ENCODE peak calls at places on chromosomes 16 and 17, in nine cellular contexts. K is tibial artery, H is OCI-LY7, J is GM23248, Y is transverse colon, A is mammary epithelial cell, N is stomach, B is colonic mucosa, E is IMR-90. U is an unnamed sample. For H3K36me3, the result is how much of the 10 kb centered on the place peaks cover.

GRCh38 chr17:4721203-4722135 is 9.8 kb upstream of the MED11 start:
- DNase-seq in K (no peak), H (no peak), J (no peak), Y (peak), A (no peak), N (peak), B (peak), E (peak), U (peak)

GRCh38 chr16:22859925-22860324 is 46.0 kb downstream of the HS3ST2 start:
- DNase-seq in K (no peak), H (no peak), J (no peak), Y (no peak), A (no peak), N (no peak), B (no peak), E (no peak), U (no peak)

GRCh38 chr17:60586288-60586974 is 13.6 kb upstream of the PPM1D start:
- DNase-seq in K (no peak), H (peak), J (peak), Y (no peak), A (no peak), N (no peak), B (no peak), E (peak), U (no peak)

GRCh38 chr16:14003119-14003570 is 68.0 kb upstream of the MRTFB start:
- DNase-seq in K (peak), H (peak), J (peak), Y (peak), A (peak), N (no peak), B (peak), E (peak), U (peak)

GRCh38 chr17:72388765-72389473 is 268.1 kb downstream of the SOX9 start:
- DNase-seq in K (no peak), H (peak), J (no peak), Y (no peak), A (peak), N (no peak), B (no peak), E (no peak), U (no peak)

GRCh38 chr16:10849736-10850477 is 27.1 kb upstream of the CIITA start:
- DNase-seq in K (no peak), H (no peak), J (no peak), Y (no peak), A (peak), N (no peak), B (no peak), E (no peak), U (no peak)

GRCh38 chr16:70685061-70685937 is 554 bp downstream of the MTSS2 start:
- DNase-seq in K (no peak), H (no peak), J (peak), Y (no peak), A (no peak), N (no peak), B (no peak), E (no peak), U (no peak)

GRCh38 chr17:38341035-38341721 is 2.6 kb downstream of the GPR179 start:
- DNase-seq in K (no peak), H (no peak), J (peak), Y (peak), A (no peak), N (peak), B (peak), E (no peak), U (no peak)

GRCh38 chr17:61416540-61417363 is 17.1 kb downstream of the TBX2 start:
- DNase-seq in K (peak), H (peak), J (peak), Y (peak), A (peak), N (peak), B (peak), E (peak), U (peak)

GRCh38 chr17:81900181-81900820 is 1.7 kb upstream of the NPB start:
- DNase-seq in K (no peak), H (no peak), J (no peak), Y (no peak), A (no peak), N (no peak), B (no peak), E (no peak), U (no peak)

GRCh38 chr17:15106540-15106939 is 158.6 kb downstream of the PMP22 start:
- DNase-seq in K (no peak), H (no peak), J (peak), Y (no peak), A (peak), N (no peak), B (no peak), E (peak), U (no peak)

GRCh38 chr17:78375401-78376079 is 2.9 kb upstream of the PGS1 start:
- DNase-seq in K (no peak), H (no peak), J (peak), Y (no peak), A (peak), N (no peak), B (peak), E (peak), U (peak)

GRCh38 chr16:3553138-3553923 is 23.9 kb downstream of the NLRC3 start:
- DNase-seq in K (no peak), H (no peak), J (no peak), Y (no peak), A (no peak), N (no peak), B (no peak), E (peak), U (no peak)

GRCh38 chr17:30396129-30396528 is 17.4 kb downstream of the CPD start:
- DNase-seq in K (no peak), H (no peak), J (no peak), Y (no peak), A (no peak), N (no peak), B (no peak), E (no peak), U (no peak)

GRCh38 chr16:51636913-51637743 is 486.1 kb upstream of the SALL1 start:
- DNase-seq in K (no peak), H (no peak), J (peak), Y (no peak), A (peak), N (no peak), B (no peak), E (no peak), U (no peak)

GRCh38 chr16:16863672-16864071 is 484.7 kb downstream of the NPIPA7 start:
- DNase-seq in K (no peak), H (no peak), J (no peak), Y (no peak), A (no peak), N (no peak), B (no peak), E (no peak), U (no peak)

GRCh38 chr16:1724491-1724890 is 18.5 kb downstream of the MAPK8IP3 start:
- DNase-seq in K (no peak), H (no peak), J (no peak), Y (no peak), A (no peak), N (no peak), B (no peak), E (no peak), U (no peak)

GRCh38 chr17:20944014-20944905 is 98.6 kb downstream of the USP22 start:
- DNase-seq in K (no peak), H (peak), J (no peak), Y (peak), A (peak), N (peak), B (peak), E (no peak), U (peak)

GRCh38 chr17:49434821-49435581 is 20.3 kb upstream of the PHB1 start:
- DNase-seq in K (peak), H (peak), J (peak), Y (peak), A (peak), N (peak), B (peak), E (peak), U (no peak)

GRCh38 chr17:41687828-41688640 is 651 bp upstream of the EIF1 start:
- DNase-seq in K (peak), H (peak), J (peak), Y (peak), A (peak), N (peak), B (peak), E (peak), U (peak)

GRCh38 chr17:68809148-68809547 is 146.0 kb downstream of the ABCA8 start:
- DNase-seq in K (no peak), H (no peak), J (no peak), Y (no peak), A (no peak), N (no peak), B (no peak), E (no peak), U (no peak)

GRCh38 chr17:58658804-58659713 is 32.8 kb downstream of the TEX14 start:
- DNase-seq in K (peak), H (peak), J (peak), Y (peak), A (peak), N (peak), B (peak), E (peak), U (peak)

GRCh38 chr16:84391151-84391873 is 23.0 kb downstream of the ATP2C2 start:
- DNase-seq in K (no peak), H (no peak), J (peak), Y (no peak), A (no peak), N (no peak), B (peak), E (peak), U (no peak)

GRCh38 chr17:66715745-66716156 is 119.2 kb upstream of the CACNG5 start:
- DNase-seq in K (no peak), H (peak), J (peak), Y (no peak), A (peak), N (no peak), B (peak), E (peak), U (no peak)

GRCh38 chr16:1698680-1699079 is 7.3 kb upstream of the MAPK8IP3 start:
- DNase-seq in K (no peak), H (no peak), J (no peak), Y (no peak), A (no peak), N (no peak), B (no peak), E (no peak), U (no peak)

GRCh38 chr16:62149646-62150045 is 113.4 kb upstream of the CDH8 start:
- DNase-seq in K (no peak), H (no peak), J (no peak), Y (no peak), A (peak), N (no peak), B (no peak), E (no peak), U (no peak)

GRCh38 chr16:30026449-30026848 is 3.5 kb downstream of the C16orf92 start:
- DNase-seq in K (no peak), H (no peak), J (no peak), Y (no peak), A (no peak), N (no peak), B (no peak), E (no peak), U (no peak)

GRCh38 chr17:17073006-17073626 is 30.9 kb downstream of the MPRIP start:
- DNase-seq in K (no peak), H (no peak), J (no peak), Y (no peak), A (no peak), N (no peak), B (no peak), E (no peak), U (no peak)

GRCh38 chr17:17076066-17076465 is 33.8 kb downstream of the MPRIP start:
- DNase-seq in K (peak), H (no peak), J (no peak), Y (no peak), A (no peak), N (no peak), B (no peak), E (no peak), U (no peak)

GRCh38 chr17:17073627-17074521 is 31.6 kb downstream of the MPRIP start:
- DNase-seq in K (peak), H (no peak), J (peak), Y (no peak), A (no peak), N (no peak), B (no peak), E (peak), U (no peak)

GRCh38 chr17:17077101-17077500 is 34.8 kb downstream of the MPRIP start:
- DNase-seq in K (no peak), H (no peak), J (no peak), Y (peak), A (no peak), N (no peak), B (no peak), E (no peak), U (no peak)

GRCh38 chr17:17075037-17075755 is 32.9 kb downstream of the MPRIP start:
- DNase-seq in K (peak), H (no peak), J (peak), Y (no peak), A (peak), N (no peak), B (no peak), E (peak), U (no peak)
- H3K27ac ChIP-seq in K (peak), H (no peak), J (peak), Y (no peak), A (peak), N (no peak), B (no peak), E (no peak), U (no peak)

GRCh38 chr16:53131050-53131362 is 76.2 kb downstream of the CHD9 start:
- DNase-seq in K (no peak), H (no peak), J (no peak), Y (no peak), A (no peak), N (peak), B (no peak), E (no peak), U (no peak)
- H3K4me3 ChIP-seq in K (peak), H (peak), J (peak), Y (peak), A (peak), N (peak), B (peak), E (peak), U (peak)

GRCh38 chr16:24217456-24217855 is 38.7 kb upstream of the CACNG3 start:
- DNase-seq in K (no peak), H (no peak), J (no peak), Y (no peak), A (no peak), N (no peak), B (no peak), E (no peak), U (no peak)
- H3K36me3 ChIP-seq in K (under half), H (under half), J (under half), Y (under half), A (under half), N (under half), B (under half), E (under half), U (under half)

GRCh38 chr17:34255381-34255732 is 272 bp downstream of the CCL2 start:
- DNase-seq in K (no peak), H (no peak), J (peak), Y (no peak), A (no peak), N (no peak), B (no peak), E (no peak), U (no peak)

GRCh38 chr17:34252890-34253525 is 2.1 kb upstream of the CCL2 start:
- DNase-seq in K (no peak), H (no peak), J (peak), Y (no peak), A (no peak), N (no peak), B (no peak), E (no peak), U (no peak)

GRCh38 chr17:34255841-34256240 is 756 bp downstream of the CCL2 start:
- DNase-seq in K (no peak), H (no peak), J (no peak), Y (no peak), A (no peak), N (no peak), B (no peak), E (no peak), U (no peak)

GRCh38 chr17:34254146-34254545 is 939 bp upstream of the CCL2 start:
- DNase-seq in K (no peak), H (no peak), J (peak), Y (no peak), A (no peak), N (no peak), B (no peak), E (peak), U (no peak)

GRCh38 chr17:34254651-34255380 is at the start of gene CCL2:
- DNase-seq in K (peak), H (no peak), J (peak), Y (peak), A (no peak), N (peak), B (peak), E (peak), U (peak)
- H3K27ac ChIP-seq in K (peak), H (no peak), J (peak), Y (peak), A (no peak), N (peak), B (peak), E (peak), U (peak)

GRCh38 chr17:80780381-80781187 is 211.1 kb upstream of the CHMP6 start:
- DNase-seq in K (peak), H (peak), J (peak), Y (no peak), A (no peak), N (no peak), B (no peak), E (peak), U (no peak)
- H3K4me3 ChIP-seq in K (no peak), H (peak), J (peak), Y (no peak), A (no peak), N (no peak), B (peak), E (no peak), U (no peak)

GRCh38 chr16:27370318-27370717 is 31.7 kb upstream of the IL21R start:
- DNase-seq in K (no peak), H (no peak), J (no peak), Y (no peak), A (no peak), N (no peak), B (no peak), E (no peak), U (no peak)

GRCh38 chr16:27366687-27367462 is 35.1 kb upstream of the IL21R start:
- DNase-seq in K (no peak), H (no peak), J (peak), Y (no peak), A (no peak), N (no peak), B (no peak), E (no peak), U (no peak)

GRCh38 chr16:27367463-27368357 is 34.3 kb upstream of the IL21R start:
- DNase-seq in K (peak), H (peak), J (peak), Y (peak), A (peak), N (peak), B (peak), E (peak), U (peak)

GRCh38 chr16:27369806-27370205 is 32.2 kb upstream of the IL21R start:
- DNase-seq in K (no peak), H (no peak), J (peak), Y (no peak), A (no peak), N (no peak), B (no peak), E (peak), U (no peak)

DNA sequence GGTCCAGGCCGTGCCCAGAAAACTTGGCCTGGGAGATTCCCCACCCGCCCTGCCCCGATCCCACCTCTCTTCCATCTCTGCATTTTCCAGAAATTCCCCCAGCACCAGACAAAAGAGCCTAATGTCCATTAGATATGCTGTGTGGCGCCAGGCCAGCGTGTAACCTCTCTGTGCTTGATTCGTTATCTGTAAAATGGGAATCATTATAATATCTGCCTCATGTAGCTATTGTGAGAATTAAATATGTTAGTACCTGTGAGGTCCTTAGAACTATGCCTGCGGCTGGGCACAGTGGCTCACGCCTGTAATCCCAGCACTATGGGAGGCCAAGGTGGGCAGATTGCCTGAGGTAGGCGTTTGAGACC is 33.6 kb upstream of the IL21R start:
- DNase-seq in K (no peak), H (no peak), J (no peak), Y (no peak), A (no peak), N (no peak), B (no peak), E (no peak), U (no peak)
- H3K36me3 ChIP-seq in K (under half), H (under half), J (under half), Y (under half), A (under half), N (under half), B (under half), E (under half), U (under half)

GRCh38 chr16:81442220-81442908 is 2.2 kb upstream of the CMIP start:
- DNase-seq in K (no peak), H (no peak), J (no peak), Y (no peak), A (no peak), N (no peak), B (no peak), E (no peak), U (no peak)
- H3K27ac ChIP-seq in K (no peak), H (no peak), J (no peak), Y (no peak), A (no peak), N (no peak), B (no peak), E (no peak), U (no peak)

DNA sequence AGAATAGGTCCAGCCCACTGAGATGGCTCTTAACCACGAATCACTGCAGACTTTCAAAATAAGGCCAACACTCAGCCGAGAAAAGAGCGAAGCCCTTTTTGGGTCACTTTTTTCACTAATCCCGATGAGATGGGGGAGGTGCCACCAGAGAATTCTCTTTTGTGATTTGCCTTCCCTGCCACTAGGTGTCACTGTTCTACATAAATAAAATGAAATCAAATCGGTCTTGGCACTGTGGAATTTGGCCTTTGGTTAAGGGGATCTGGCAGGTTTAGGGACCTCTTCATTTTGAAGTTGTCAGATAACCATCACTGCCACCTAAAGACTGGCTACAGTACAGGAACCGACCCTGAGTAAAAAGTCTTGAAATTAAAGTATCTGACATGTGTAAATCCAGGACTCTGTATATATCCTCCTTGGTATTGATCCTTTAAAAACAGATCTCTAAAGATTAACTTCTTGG is 147.0 kb downstream of the HS3ST4 start:
- DNase-seq in K (no peak), H (peak), J (peak), Y (peak), A (peak), N (no peak), B (peak), E (peak), U (no peak)
- H3K4me3 ChIP-seq in K (no peak), H (no peak), J (peak), Y (no peak), A (no peak), N (peak), B (no peak), E (no peak), U (no peak)

U was measured in lung.